ENCODE peak calls at places on chromosome 9, in seven cellular contexts. One of them, this sample, is unnamed.

GRCh38 chr9:78786794-78787193 is 489.9 kb downstream of the PSAT1 start:
- DNase-seq in T-helper 9 cell: no peak
- DNase-seq in heart left ventricle: no peak
- DNase-seq in SJSA1: peak; percentile 39
- DNase-seq in hepatic stellate cell: peak; percentile 24
- DNase-seq in mucosa of descending colon: no peak
- DNase-seq in left lobe of liver: no peak
- DNase-seq in this sample: peak; percentile 10

GRCh38 chr9:101235105-101235866 is 149.5 kb downstream of the BAAT start:
- DNase-seq in T-helper 9 cell: no peak
- DNase-seq in heart left ventricle: no peak
- DNase-seq in SJSA1: no peak
- DNase-seq in hepatic stellate cell: no peak
- DNase-seq in mucosa of descending colon: no peak
- DNase-seq in left lobe of liver: no peak
- DNase-seq in this sample: peak; percentile 8

GRCh38 chr9:128078504-128079434 is 10.7 kb downstream of the SLC25A25 start:
- DNase-seq in T-helper 9 cell: no peak
- DNase-seq in heart left ventricle: no peak
- DNase-seq in SJSA1: no peak
- DNase-seq in hepatic stellate cell: no peak
- DNase-seq in mucosa of descending colon: peak; percentile 55
- DNase-seq in left lobe of liver: peak; percentile 66
- DNase-seq in this sample: no peak

GRCh38 chr9:113479150-113479761 is 15.7 kb downstream of the RGS3 start:
- DNase-seq in T-helper 9 cell: no peak
- DNase-seq in heart left ventricle: no peak
- DNase-seq in SJSA1: no peak
- DNase-seq in hepatic stellate cell: no peak
- DNase-seq in mucosa of descending colon: no peak
- DNase-seq in left lobe of liver: peak; percentile 36
- DNase-seq in this sample: no peak

GRCh38 chr9:133141833-133142594 is 21.0 kb upstream of the RALGDS start:
- DNase-seq in T-helper 9 cell: peak; percentile 85
- DNase-seq in heart left ventricle: peak; percentile 87
- DNase-seq in SJSA1: no peak
- DNase-seq in hepatic stellate cell: no peak
- DNase-seq in mucosa of descending colon: peak; percentile 72
- DNase-seq in left lobe of liver: no peak
- DNase-seq in this sample: no peak

GRCh38 chr9:131668439-131669233 is 71.2 kb downstream of the RAPGEF1 start:
- DNase-seq in T-helper 9 cell: peak; percentile 60
- DNase-seq in heart left ventricle: no peak
- DNase-seq in SJSA1: peak; percentile 82
- DNase-seq in hepatic stellate cell: peak; percentile 77
- DNase-seq in mucosa of descending colon: no peak
- DNase-seq in left lobe of liver: no peak
- DNase-seq in this sample: no peak

GRCh38 chr9:98667241-98667640 is 41.5 kb downstream of the GABBR2 start:
- DNase-seq in T-helper 9 cell: no peak
- DNase-seq in heart left ventricle: no peak
- DNase-seq in SJSA1: no peak
- DNase-seq in hepatic stellate cell: no peak
- DNase-seq in mucosa of descending colon: no peak
- DNase-seq in left lobe of liver: no peak
- DNase-seq in this sample: no peak

GRCh38 chr9:89954229-89954628 is 349.4 kb downstream of the GADD45G start:
- DNase-seq in T-helper 9 cell: no peak
- DNase-seq in heart left ventricle: no peak
- DNase-seq in SJSA1: no peak
- DNase-seq in hepatic stellate cell: no peak
- DNase-seq in mucosa of descending colon: no peak
- DNase-seq in left lobe of liver: no peak
- DNase-seq in this sample: no peak

GRCh38 chr9:36207546-36208012 is 16.9 kb downstream of the CLTA start:
- DNase-seq in T-helper 9 cell: no peak
- DNase-seq in heart left ventricle: no peak
- DNase-seq in SJSA1: no peak
- DNase-seq in hepatic stellate cell: no peak
- DNase-seq in mucosa of descending colon: no peak
- DNase-seq in left lobe of liver: no peak
- DNase-seq in this sample: no peak

GRCh38 chr9:77594963-77595362 is 53.2 kb downstream of the GNA14 start:
- DNase-seq in T-helper 9 cell: no peak
- DNase-seq in heart left ventricle: no peak
- DNase-seq in SJSA1: no peak
- DNase-seq in hepatic stellate cell: no peak
- DNase-seq in mucosa of descending colon: no peak
- DNase-seq in left lobe of liver: no peak
- DNase-seq in this sample: no peak

GRCh38 chr9:40907657-40908624 is 220.5 kb downstream of the FOXD4L6 start:
- DNase-seq in T-helper 9 cell: no peak
- DNase-seq in heart left ventricle: no peak
- DNase-seq in SJSA1: no peak
- DNase-seq in hepatic stellate cell: no peak
- DNase-seq in mucosa of descending colon: no peak
- DNase-seq in left lobe of liver: no peak
- DNase-seq in this sample: no peak

GRCh38 chr9:124683043-124683442 is 88.1 kb downstream of the NR6A1 start:
- DNase-seq in T-helper 9 cell: no peak
- DNase-seq in heart left ventricle: no peak
- DNase-seq in SJSA1: no peak
- DNase-seq in hepatic stellate cell: no peak
- DNase-seq in mucosa of descending colon: no peak
- DNase-seq in left lobe of liver: no peak
- DNase-seq in this sample: no peak

GRCh38 chr9:100070071-100070470 is 28.7 kb downstream of the ERP44 start:
- DNase-seq in T-helper 9 cell: no peak
- DNase-seq in heart left ventricle: no peak
- DNase-seq in SJSA1: no peak
- DNase-seq in hepatic stellate cell: no peak
- DNase-seq in mucosa of descending colon: no peak
- DNase-seq in left lobe of liver: no peak
- DNase-seq in this sample: no peak

GRCh38 chr9:98306384-98307145 is 51.1 kb upstream of the TBC1D2 start:
- DNase-seq in T-helper 9 cell: no peak
- DNase-seq in heart left ventricle: no peak
- DNase-seq in SJSA1: no peak
- DNase-seq in hepatic stellate cell: no peak
- DNase-seq in mucosa of descending colon: no peak
- DNase-seq in left lobe of liver: no peak
- DNase-seq in this sample: no peak

GRCh38 chr9:126459965-126460843 is 133.6 kb downstream of the MVB12B start:
- DNase-seq in T-helper 9 cell: no peak
- DNase-seq in heart left ventricle: no peak
- DNase-seq in SJSA1: no peak
- DNase-seq in hepatic stellate cell: no peak
- DNase-seq in mucosa of descending colon: no peak
- DNase-seq in left lobe of liver: peak; percentile 11
- DNase-seq in this sample: no peak

GRCh38 chr9:87878930-87879603 is 3.6 kb upstream of the SPATA31E1 start:
- DNase-seq in T-helper 9 cell: no peak
- DNase-seq in heart left ventricle: no peak
- DNase-seq in SJSA1: peak; percentile 60
- DNase-seq in hepatic stellate cell: peak; percentile 53
- DNase-seq in mucosa of descending colon: no peak
- DNase-seq in left lobe of liver: no peak
- DNase-seq in this sample: no peak

GRCh38 chr9:133862585-133863041 is 124.5 kb upstream of the SARDH start:
- DNase-seq in T-helper 9 cell: no peak
- DNase-seq in heart left ventricle: peak; percentile 81
- DNase-seq in SJSA1: no peak
- DNase-seq in hepatic stellate cell: no peak
- DNase-seq in mucosa of descending colon: no peak
- DNase-seq in left lobe of liver: no peak
- DNase-seq in this sample: no peak

GRCh38 chr9:17962747-17963146 is 383.9 kb downstream of the SH3GL2 start:
- DNase-seq in T-helper 9 cell: no peak
- DNase-seq in heart left ventricle: no peak
- DNase-seq in SJSA1: no peak
- DNase-seq in hepatic stellate cell: no peak
- DNase-seq in mucosa of descending colon: no peak
- DNase-seq in left lobe of liver: no peak
- DNase-seq in this sample: no peak

GRCh38 chr9:94905606-94906005 is 179.1 kb downstream of the AOPEP start:
- DNase-seq in T-helper 9 cell: no peak
- DNase-seq in heart left ventricle: no peak
- DNase-seq in SJSA1: no peak
- DNase-seq in hepatic stellate cell: no peak
- DNase-seq in mucosa of descending colon: no peak
- DNase-seq in left lobe of liver: no peak
- DNase-seq in this sample: no peak

GRCh38 chr9:3874472-3875370 is 348.9 kb upstream of the RFX3 start:
- DNase-seq in T-helper 9 cell: no peak
- DNase-seq in heart left ventricle: no peak
- DNase-seq in SJSA1: peak; percentile 19
- DNase-seq in hepatic stellate cell: no peak
- DNase-seq in mucosa of descending colon: no peak
- DNase-seq in left lobe of liver: no peak
- DNase-seq in this sample: no peak

GRCh38 chr9:12723409-12724028 is 30.3 kb downstream of the TYRP1 start:
- DNase-seq in T-helper 9 cell: no peak
- DNase-seq in heart left ventricle: no peak
- DNase-seq in SJSA1: no peak
- DNase-seq in hepatic stellate cell: no peak
- DNase-seq in mucosa of descending colon: no peak
- DNase-seq in left lobe of liver: no peak
- DNase-seq in this sample: no peak

GRCh38 chr9:23596913-23597634 is 229.0 kb downstream of the ELAVL2 start:
- DNase-seq in T-helper 9 cell: no peak
- DNase-seq in heart left ventricle: no peak
- DNase-seq in SJSA1: no peak
- DNase-seq in hepatic stellate cell: no peak
- DNase-seq in mucosa of descending colon: no peak
- DNase-seq in left lobe of liver: no peak
- DNase-seq in this sample: no peak

GRCh38 chr9:102049586-102050246 is 311.3 kb upstream of the GRIN3A start:
- DNase-seq in T-helper 9 cell: no peak
- DNase-seq in heart left ventricle: no peak
- DNase-seq in SJSA1: no peak
- DNase-seq in hepatic stellate cell: no peak
- DNase-seq in mucosa of descending colon: no peak
- DNase-seq in left lobe of liver: no peak
- DNase-seq in this sample: no peak

GRCh38 chr9:99463144-99463543 is 241.1 kb downstream of the SEC61B start:
- DNase-seq in T-helper 9 cell: no peak
- DNase-seq in heart left ventricle: no peak
- DNase-seq in SJSA1: no peak
- DNase-seq in hepatic stellate cell: no peak
- DNase-seq in mucosa of descending colon: no peak
- DNase-seq in left lobe of liver: no peak
- DNase-seq in this sample: no peak

GRCh38 chr9:98978231-98978681 is 34.5 kb downstream of the COL15A1 start:
- DNase-seq in T-helper 9 cell: no peak
- DNase-seq in heart left ventricle: peak; percentile 37
- DNase-seq in SJSA1: peak; percentile 40
- DNase-seq in hepatic stellate cell: no peak
- DNase-seq in mucosa of descending colon: no peak
- DNase-seq in left lobe of liver: no peak
- DNase-seq in this sample: no peak